ENCODE peak calls at places on chromosomes 4 and X, in seven cellular contexts. J, F, W, C, N, U and Y are unnamed samples.
A peak's percentile ranks its signal among the peaks of the same experiment; 100 is the strongest.

GRCh38 chr4:107213880-107214279 is 177.8 kb upstream of the DKK2 start:
- DNase-seq in C (no peak), N (no peak), W (no peak), J (no peak), F (no peak), U (no peak), Y (no peak)

GRCh38 chrX:101078716-101079115 is at the start of gene TMEM35A:
- DNase-seq in W (peak; percentile 7), N (no peak), F (no peak), C (no peak), J (no peak), U (no peak), Y (no peak)

GRCh38 chr4:41144812-41145211 is 69.5 kb downstream of the APBB2 start:
- DNase-seq in U (no peak), J (peak; percentile 69), C (no peak), N (no peak), F (no peak), W (no peak), Y (no peak)

GRCh38 chr4:76096076-76096475 is 21.6 kb downstream of the ART3 start:
- DNase-seq in F (no peak), C (no peak), J (no peak), U (no peak), N (no peak), W (no peak), Y (no peak)

GRCh38 chr4:104491396-104491821 is 3.3 kb downstream of the CXXC4 start:
- DNase-seq in F (peak; percentile 36), N (peak; percentile 58), J (no peak), W (no peak), C (no peak), U (peak; percentile 79), Y (no peak)

GRCh38 chr4:141480950-141481349 is 155.4 kb upstream of the IL15 start:
- DNase-seq in U (no peak), C (no peak), W (no peak), N (no peak), F (no peak), J (no peak), Y (no peak)

GRCh38 chr4:2831611-2832308 is 11.9 kb upstream of the ADD1 start:
- DNase-seq in N (peak; percentile 24), C (no peak), F (no peak), U (peak; percentile 83), W (no peak), J (no peak), Y (peak; percentile 75)

GRCh38 chr4:1049591-1049905 is 38.1 kb downstream of the FGFRL1 start:
- DNase-seq in W (no peak), J (no peak), U (peak; percentile 66), F (no peak), C (no peak), N (no peak), Y (no peak)